ENCODE peak calls at places on chromosomes 4 and X, in five cellular contexts. A, C, W, R and Q are unnamed samples.

GRCh38 chrX:153767674-153768055 is 3.6 kb downstream of the PLXNB3 start:
- DNase-seq in A (no peak), R (no peak), C (no peak), W (no peak), Q (no peak)

GRCh38 chr4:57043304-57044251 is 64.9 kb downstream of the POLR2B start:
- DNase-seq in R (no peak), A (no peak), C (peak), W (no peak), Q (no peak)

GRCh38 chr4:7187691-7188090 is 4.6 kb upstream of the SORCS2 start:
- DNase-seq in R (no peak), C (no peak), A (peak), W (peak), Q (no peak)

GRCh38 chr4:173845580-173845979 is 315.6 kb upstream of the HAND2 start:
- DNase-seq in R (no peak), A (no peak), W (no peak), C (no peak), Q (no peak)

GRCh38 chrX:141220342-141221008 is 21.8 kb downstream of the SPANXC start:
- DNase-seq in A (no peak), C (peak), R (no peak), W (no peak), Q (no peak)

GRCh38 chr4:16192067-16192466 is 34.2 kb downstream of the TAPT1 start:
- DNase-seq in R (no peak), W (no peak), A (no peak), C (no peak), Q (no peak)

GRCh38 chr4:14168919-14169318 is 541.4 kb upstream of the BOD1L1 start:
- DNase-seq in C (peak), R (no peak), W (no peak), A (no peak), Q (no peak)

GRCh38 chr4:99273704-99274103 is 17.1 kb downstream of the ADH1A start:
- DNase-seq in C (no peak), A (no peak), R (no peak), W (no peak), Q (no peak)

GRCh38 chr4:8854866-8855265 is 16.8 kb downstream of the HMX1 start:
- DNase-seq in A (peak), C (no peak), R (no peak), W (peak), Q (no peak)

GRCh38 chr4:143367863-143368262 is 31.2 kb downstream of the GAB1 start:
- DNase-seq in W (no peak), C (no peak), R (no peak), A (no peak), Q (no peak)

GRCh38 chr4:136920092-136920491 is 612.2 kb downstream of the PCDH18 start:
- DNase-seq in C (no peak), A (no peak), R (no peak), W (no peak), Q (no peak)

GRCh38 chrX:106791495-106791894 is 11.0 kb upstream of the TBC1D8B start:
- DNase-seq in W (no peak), C (no peak), R (no peak), A (no peak), Q (no peak)

GRCh38 chr4:75921910-75922309 is 18.9 kb downstream of the NAAA start:
- DNase-seq in C (no peak), A (no peak), R (no peak), W (no peak), Q (no peak)

GRCh38 chr4:39825090-39825489 is 127.2 kb downstream of the UBE2K start:
- DNase-seq in W (no peak), C (no peak), A (no peak), R (no peak), Q (no peak)

GRCh38 chr4:89598602-89599001 is 238.4 kb downstream of the SNCA start:
- DNase-seq in C (no peak), R (no peak), A (no peak), W (no peak), Q (no peak)

DNA sequence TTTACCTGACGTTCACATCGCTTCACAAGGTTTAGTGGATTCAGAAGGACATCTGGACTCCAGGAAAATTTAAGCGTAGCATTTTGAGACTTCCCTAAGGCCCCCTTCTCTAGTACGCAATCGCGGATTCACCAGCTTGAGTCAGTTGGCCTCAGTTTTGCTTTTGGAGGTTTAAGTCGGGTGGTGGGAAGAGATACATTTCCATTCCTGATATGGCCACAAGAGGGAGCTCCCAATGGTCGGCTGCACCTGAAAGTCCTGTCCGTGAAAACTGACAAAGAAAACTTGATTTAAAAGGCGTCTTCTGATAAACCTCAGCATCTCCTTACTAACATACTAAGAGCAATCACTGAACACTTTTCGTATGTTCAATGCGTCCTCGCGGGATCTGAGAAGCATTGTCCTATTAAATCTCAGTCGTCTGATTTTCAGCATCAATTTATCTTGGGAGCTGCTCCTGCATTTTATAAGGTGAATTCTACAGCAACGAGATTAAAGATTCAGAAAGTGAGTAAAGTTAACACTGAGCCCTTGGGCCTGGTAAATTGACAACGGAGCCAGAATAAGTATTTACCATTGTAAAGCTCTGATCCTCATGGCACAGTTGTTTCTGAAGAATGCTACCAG is 50.6 kb downstream of the LGI2 start:
- DNase-seq in C (peak), W (peak), R (peak), A (no peak), Q (peak)
- H3K4me3 ChIP-seq in C (no peak), W (no peak), R (no peak), A (no peak), Q (no peak)

GRCh38 chrX:95762716-95763115 is 921.9 kb upstream of the DIAPH2 start:
- DNase-seq in W (no peak), A (no peak), C (no peak), R (no peak), Q (no peak)

GRCh38 chrX:95760356-95760755 is 924.3 kb upstream of the DIAPH2 start:
- DNase-seq in A (no peak), C (no peak), W (no peak), R (no peak), Q (no peak)

GRCh38 chrX:95764972-95765451 is 919.6 kb upstream of the DIAPH2 start:
- DNase-seq in A (no peak), W (no peak), R (peak), C (peak), Q (no peak)
- TF ChIP-seq CTCF in A (no peak), W (peak), R (peak), C (peak), Q (peak)

DNA sequence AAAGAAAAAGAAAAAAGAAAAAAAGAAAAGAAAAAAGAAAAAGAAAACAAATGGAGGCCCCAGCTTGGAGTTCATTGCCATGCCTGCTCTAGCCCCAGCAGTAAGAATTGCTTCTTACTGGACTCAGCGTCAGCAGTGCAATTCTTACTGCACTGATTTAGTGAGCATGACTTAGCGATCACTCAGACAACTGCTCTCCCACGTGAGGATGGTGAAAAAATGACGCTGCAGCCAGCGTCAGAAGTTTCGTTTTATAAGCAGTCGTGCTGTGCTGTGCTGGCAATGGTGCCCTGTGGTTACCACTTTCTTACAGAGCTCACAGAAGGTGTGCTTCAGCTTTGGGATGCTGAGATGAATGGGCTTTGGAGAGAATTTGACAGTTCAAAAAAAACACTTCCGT is 68.3 kb upstream of the DDX3X start:
- DNase-seq in W (no peak), R (no peak), A (no peak), C (peak), Q (peak)
- H3K4me3 ChIP-seq in W (no peak), R (no peak), A (no peak), C (no peak), Q (no peak)

DNA sequence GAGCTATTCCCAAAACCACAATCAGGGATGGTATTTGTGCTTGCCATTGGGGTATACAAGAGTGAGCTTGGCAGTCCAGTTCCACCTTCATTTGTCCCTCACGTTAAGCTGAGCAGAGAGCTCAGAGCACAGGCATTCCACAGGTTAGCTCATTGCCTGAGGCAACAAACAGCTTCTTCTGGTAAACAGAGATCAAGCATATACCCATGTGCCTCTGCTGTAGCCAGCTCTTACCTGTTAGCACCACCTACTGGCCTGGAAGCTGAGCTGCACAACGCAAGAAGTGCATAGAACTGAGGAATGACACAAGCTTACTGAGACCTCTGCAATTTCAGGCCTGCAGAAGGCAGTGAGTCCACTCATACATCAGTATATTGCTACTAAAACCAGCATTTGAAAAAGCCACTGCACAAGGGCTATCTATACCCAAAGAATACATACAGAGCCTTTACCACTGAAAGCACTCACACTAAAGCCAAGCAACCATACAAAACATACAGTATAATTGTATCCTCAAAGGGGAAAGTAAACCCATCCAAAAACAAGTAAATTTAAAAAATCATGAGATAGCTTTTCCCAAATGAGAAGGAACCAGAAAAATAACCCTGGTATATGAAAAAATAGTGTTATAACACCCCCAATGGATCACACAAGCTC is 258.3 kb upstream of the GABRA2 start:
- DNase-seq in C (no peak), W (peak), R (no peak), A (no peak), Q (peak)
- TF ChIP-seq CTCF in C (peak), W (peak), R (no peak), A (no peak), Q (peak)

GRCh38 chrX:147912093-147912801 is 528 bp downstream of the FMR1 start:
- DNase-seq in W (peak), A (peak), R (peak), C (peak), Q (no peak)

GRCh38 chrX:147916375-147916968 is 4.8 kb downstream of the FMR1 start:
- DNase-seq in C (no peak), R (no peak), W (no peak), A (no peak), Q (no peak)

GRCh38 chrX:147913570-147913969 is 1.9 kb downstream of the FMR1 start:
- DNase-seq in W (no peak), A (no peak), R (no peak), C (no peak), Q (no peak)

GRCh38 chrX:147911192-147912022 is at the start of gene FMR1:
- DNase-seq in W (peak), R (peak), A (peak), C (peak), Q (peak)

DNA sequence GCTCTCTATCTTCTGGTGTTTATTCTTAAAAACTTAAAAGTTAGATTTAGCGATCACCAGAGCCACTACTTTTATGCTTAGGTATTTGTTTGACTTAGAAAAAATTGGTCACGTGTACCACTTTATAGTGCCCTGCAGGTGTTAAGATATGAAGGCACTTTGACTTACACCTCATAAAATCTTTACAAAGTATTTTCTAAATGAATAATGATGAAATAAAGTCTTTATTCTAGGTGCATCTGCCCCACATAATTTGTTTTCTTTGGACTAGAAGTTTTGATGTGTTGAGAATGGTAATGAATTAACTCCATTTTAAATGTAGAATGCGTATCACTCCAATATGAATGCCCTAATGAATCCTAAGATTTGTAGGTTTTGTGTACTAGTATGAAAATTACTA is 2.9 kb downstream of the FMR1 start:
- DNase-seq in W (no peak), C (no peak), A (no peak), R (no peak), Q (no peak)
- H3K4me3 ChIP-seq in W (no peak), C (no peak), A (no peak), R (no peak), Q (no peak)

GRCh38 chr4:140284449-140284848 is 89.0 kb upstream of the SCOC start:
- DNase-seq in W (no peak), A (no peak), C (no peak), R (no peak), Q (no peak)

GRCh38 chr4:140277576-140277975 is 95.9 kb upstream of the SCOC start:
- DNase-seq in C (no peak), R (no peak), A (no peak), W (no peak), Q (no peak)

GRCh38 chr4:140286503-140286902 is 86.9 kb upstream of the SCOC start:
- DNase-seq in W (peak), R (no peak), A (no peak), C (no peak), Q (no peak)

GRCh38 chr4:140281828-140282227 is 91.6 kb upstream of the SCOC start:
- DNase-seq in C (no peak), A (no peak), R (no peak), W (no peak), Q (no peak)
- TF ChIP-seq CTCF in C (no peak), A (no peak), R (no peak), W (no peak), Q (no peak)

GRCh38 chr4:150065740-150066139 is 12.5 kb upstream of the DCLK2 start:
- DNase-seq in A (no peak), W (no peak), C (no peak), R (no peak), Q (no peak)
- H3K4me3 ChIP-seq in A (no peak), W (no peak), C (no peak), R (no peak), Q (no peak)

GRCh38 chrX:9909254-9909653 is 57.9 kb upstream of the CLDN34 start:
- DNase-seq in R (no peak), C (no peak), W (no peak), A (no peak), Q (no peak)

GRCh38 chrX:9905721-9906120 is 61.4 kb upstream of the CLDN34 start:
- DNase-seq in A (no peak), R (no peak), W (no peak), C (no peak), Q (no peak)

GRCh38 chrX:9905288-9905687 is 61.9 kb upstream of the CLDN34 start:
- DNase-seq in C (peak), R (no peak), A (no peak), W (no peak), Q (no peak)

GRCh38 chrX:9906919-9907318 is 60.2 kb upstream of the CLDN34 start:
- DNase-seq in A (no peak), C (peak), W (no peak), R (no peak), Q (no peak)

GRCh38 chrX:9907645-9908387 is 59.3 kb upstream of the CLDN34 start:
- DNase-seq in R (no peak), W (no peak), C (peak), A (no peak), Q (no peak)
- TF ChIP-seq CTCF in R (no peak), W (no peak), C (no peak), A (no peak), Q (no peak)

GRCh38 chrX:130885996-130886395 is 17.0 kb downstream of the ENOX2 start:
- DNase-seq in C (no peak), W (no peak), A (no peak), R (no peak), Q (no peak)
- H3K4me3 ChIP-seq in C (no peak), W (no peak), A (no peak), R (no peak), Q (no peak)

GRCh38 chr4:139092271-139092670 is 76.7 kb downstream of the NOCT start:
- DNase-seq in C (no peak), W (no peak), R (no peak), A (no peak), Q (no peak)
- TF ChIP-seq CTCF in C (no peak), W (no peak), R (no peak), A (no peak), Q (no peak)